ENCODE peak calls at places on chromosomes 6 and 20, in four cellular contexts. Y, P, D and R are unnamed samples.

GRCh38 chr6:36120539-36120938 is 9.8 kb upstream of the MAPK13 start:
- DNase-seq in Y (no peak), P (peak), D (no peak), R (no peak)

GRCh38 chr6:43665376-43665775 is 20.5 kb downstream of the RSPH9 start:
- DNase-seq in Y (no peak), P (no peak), D (no peak), R (no peak)

GRCh38 chr6:40894962-40895799 is 143.8 kb downstream of the UNC5CL start:
- DNase-seq in Y (peak), P (peak), D (peak), R (peak)

GRCh38 chr6:56046576-56046975 is 171.2 kb upstream of the BMP5 start:
- DNase-seq in Y (peak), P (peak), D (peak), R (peak)

GRCh38 chr6:21946298-21946783 is 350.5 kb downstream of the PRL start:
- DNase-seq in Y (peak), P (no peak), D (peak), R (peak)

GRCh38 chr20:35821807-35822242 is 50.0 kb downstream of the PHF20 start:
- DNase-seq in Y (peak), P (no peak), D (peak), R (peak)

GRCh38 chr20:7742479-7742878 is 197.8 kb downstream of the HAO1 start:
- DNase-seq in Y (peak), P (no peak), D (peak), R (peak)

GRCh38 chr6:48835421-48835958 is 627.6 kb downstream of the MMUT start:
- DNase-seq in Y (peak), P (no peak), D (peak), R (peak)

GRCh38 chr6:51934098-51934497 is 153.3 kb downstream of the PKHD1 start:
- DNase-seq in Y (no peak), P (no peak), D (no peak), R (peak)

GRCh38 chr6:159758031-159759001 is 3.5 kb upstream of the ACAT2 start:
- DNase-seq in Y (peak), P (no peak), D (peak), R (peak)

GRCh38 chr6:166742981-166743380 is 115.9 kb upstream of the RPS6KA2 start:
- DNase-seq in Y (no peak), P (no peak), D (no peak), R (no peak)

GRCh38 chr20:23320317-23320716 is 30.3 kb upstream of the NXT1 start:
- DNase-seq in Y (peak), P (no peak), D (peak), R (peak)

GRCh38 chr6:74447013-74447412 is 751.0 kb downstream of the CD109 start:
- DNase-seq in Y (peak), P (no peak), D (peak), R (peak)

GRCh38 chr6:14417377-14417776 is 299.8 kb downstream of the CD83 start:
- DNase-seq in Y (no peak), P (peak), D (no peak), R (peak)

GRCh38 chr20:40812415-40813212 is 123.6 kb upstream of the MAFB start:
- DNase-seq in Y (no peak), P (no peak), D (no peak), R (no peak)

GRCh38 chr6:150881911-150882481 is 16.5 kb downstream of the MTHFD1L start:
- DNase-seq in Y (peak), P (peak), D (peak), R (peak)

GRCh38 chr6:136643850-136644596 is 93.8 kb upstream of the MAP7 start:
- DNase-seq in Y (peak), P (peak), D (peak), R (peak)

GRCh38 chr6:79586548-79586947 is 44.6 kb upstream of the SH3BGRL2 start:
- DNase-seq in Y (peak), P (no peak), D (peak), R (peak)

GRCh38 chr20:21613512-21613911 is 92.0 kb upstream of the PAX1 start:
- DNase-seq in Y (peak), P (no peak), D (no peak), R (no peak)

GRCh38 chr6:30555428-30556005 is 772 bp downstream of the GNL1 start:
- DNase-seq in Y (peak), P (peak), D (peak), R (peak)

GRCh38 chr6:89828988-89829590 is 591 bp upstream of the CASP8AP2 start:
- DNase-seq in Y (peak), P (no peak), D (no peak), R (no peak)

GRCh38 chr6:33977606-33978438 is 168.1 kb downstream of the GRM4 start:
- DNase-seq in Y (no peak), P (no peak), D (no peak), R (no peak)

GRCh38 chr6:154510144-154510905 is at the start of gene CNKSR3:
- DNase-seq in Y (peak), P (peak), D (peak), R (peak)

GRCh38 chr6:53168516-53169257 is 20.0 kb upstream of the GCM1 start:
- DNase-seq in Y (peak), P (no peak), D (peak), R (peak)

GRCh38 chr20:63509088-63509564 is 10.2 kb upstream of the EEF1A2 start:
- DNase-seq in Y (no peak), P (no peak), D (no peak), R (no peak)

GRCh38 chr6:144217264-144217663 is 66.9 kb downstream of the STX11 start:
- DNase-seq in Y (peak), P (no peak), D (peak), R (peak)
- H3K4me3 ChIP-seq in Y (peak), P (peak), D (peak), R (peak)

DNA sequence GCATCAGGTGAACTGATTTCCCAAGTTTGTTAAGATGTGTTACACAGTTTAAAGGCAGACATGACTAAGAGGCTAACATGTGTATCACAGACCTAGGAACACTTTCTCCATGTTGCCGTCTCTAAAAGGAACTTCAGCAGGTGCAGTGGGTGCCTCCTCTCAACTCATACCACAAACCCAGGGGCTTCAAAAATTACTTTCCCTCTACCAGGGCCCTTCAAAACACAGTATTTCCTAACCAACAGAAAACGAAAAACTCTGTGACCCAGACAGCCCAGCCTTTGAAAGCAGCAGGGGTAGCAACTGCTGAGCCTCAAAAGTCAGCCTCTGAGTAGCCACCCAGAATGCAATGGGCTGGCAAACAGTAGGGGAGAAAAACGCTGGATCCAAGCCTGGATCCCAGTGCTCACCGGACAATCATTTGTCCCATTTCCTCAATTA is 28.5 kb downstream of the B4GALT5 start:
- DNase-seq in Y (peak), P (no peak), D (no peak), R (no peak)
- H3K4me3 ChIP-seq in Y (no peak), P (no peak), D (no peak), R (no peak)

GRCh38 chr6:46323312-46323965 is 152.7 kb upstream of the ENPP5 start:
- DNase-seq in Y (peak), P (no peak), D (peak), R (peak)
- H3K4me3 ChIP-seq in Y (no peak), P (no peak), D (no peak), R (no peak)

DNA sequence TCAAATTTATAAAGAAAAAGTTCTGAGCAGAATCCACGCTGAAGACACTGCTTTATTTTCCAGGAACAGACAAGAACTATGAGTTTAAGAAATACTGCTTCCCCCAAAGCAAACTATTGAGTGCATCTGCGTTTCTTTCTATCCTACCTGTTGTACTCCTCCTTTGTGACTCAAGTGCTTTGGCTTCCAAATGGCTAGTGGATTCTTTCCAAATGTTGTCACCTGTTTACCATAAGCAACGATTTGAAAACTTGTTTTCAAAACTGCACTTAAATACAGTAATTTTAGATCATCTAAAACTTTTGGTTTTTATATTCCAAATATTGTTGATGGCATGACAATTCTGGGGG is 9.5 kb downstream of the PXDC1 start:
- DNase-seq in Y (no peak), P (no peak), D (no peak), R (no peak)
- H3K4me3 ChIP-seq in Y (no peak), P (no peak), D (no peak), R (no peak)

DNA sequence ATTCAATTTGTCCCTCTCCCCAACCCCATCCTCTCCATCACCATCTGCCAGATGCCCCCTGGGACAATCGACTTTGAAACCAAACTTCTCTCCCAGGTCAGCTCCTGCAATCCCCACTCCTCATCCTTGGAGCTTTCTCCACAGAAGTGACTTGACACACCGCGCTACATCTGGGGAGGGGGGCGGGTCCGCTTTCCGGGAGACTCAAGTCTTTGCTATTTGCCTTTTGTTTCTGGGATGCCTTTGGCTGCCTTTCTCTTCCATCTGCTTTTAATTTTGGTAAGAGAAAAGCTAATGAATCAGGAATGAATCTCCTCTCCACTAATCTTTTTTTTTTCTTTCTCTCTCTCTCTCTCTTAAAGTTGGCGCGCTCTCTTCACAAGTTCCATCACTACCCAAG is 749 bp upstream of the TPBG start:
- DNase-seq in Y (peak), P (no peak), D (peak), R (peak)
- H3K4me3 ChIP-seq in Y (peak), P (peak), D (peak), R (peak)

DNA sequence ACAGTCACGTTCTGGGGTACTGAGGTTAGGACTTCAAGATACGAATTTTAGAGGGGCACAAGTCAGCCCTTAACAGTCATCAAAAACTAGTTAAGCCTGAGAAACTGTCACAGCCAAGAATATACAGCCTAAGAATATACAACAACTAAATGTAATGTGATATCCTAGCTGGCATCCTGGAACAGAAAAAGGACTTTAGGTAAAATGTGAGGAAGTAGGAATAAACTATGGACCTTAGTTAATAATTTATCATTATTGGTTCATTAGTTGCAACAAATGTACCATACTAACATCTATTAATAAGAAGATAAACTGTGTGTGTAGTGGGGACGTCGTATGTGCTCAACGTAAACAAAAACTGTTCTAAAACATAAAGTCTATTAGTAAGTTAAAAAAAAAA is 1.1 kb downstream of the PNISR start:
- DNase-seq in Y (no peak), P (no peak), D (no peak), R (no peak)
- H3K4me3 ChIP-seq in Y (peak), P (peak), D (peak), R (peak)